ENCODE peak calls at places on chromosomes 1 and 21, in nine cellular contexts. U, T, L, X, D, Q, R, N and G are unnamed samples.

GRCh38 chr1:200659269-200659668 is 10.4 kb downstream of the DDX59 start:
- DNase-seq in L (peak; percentile 44), X (no peak), U (peak; percentile 15), R (no peak), N (no peak), D (no peak), Q (no peak), T (no peak), G (peak; percentile 82)

GRCh38 chr21:45809421-45809820 is 165.9 kb downstream of the PCBP3 start:
- DNase-seq in X (no peak), T (no peak), N (no peak), Q (no peak), R (no peak), U (no peak), D (no peak), L (no peak), G (no peak)

GRCh38 chr1:103160281-103160680 is 52.0 kb upstream of the COL11A1 start:
- DNase-seq in L (no peak), R (no peak), N (no peak), D (no peak), X (no peak), U (no peak), T (no peak), Q (no peak), G (no peak)

GRCh38 chr1:33925586-33925985 is 61.7 kb downstream of the HMGB4 start:
- DNase-seq in D (no peak), U (no peak), T (no peak), X (no peak), L (no peak), Q (no peak), R (no peak), N (no peak), G (no peak)

GRCh38 chr1:82446955-82447354 is 646.2 kb downstream of the ADGRL2 start:
- DNase-seq in N (no peak), Q (no peak), L (no peak), U (no peak), T (no peak), X (no peak), D (no peak), R (no peak), G (no peak)

GRCh38 chr1:41806472-41807155 is 112.1 kb downstream of the HIVEP3 start:
- DNase-seq in L (no peak), N (no peak), X (peak; percentile 86), R (peak; percentile 24), Q (no peak), U (no peak), D (no peak), T (no peak), G (no peak)

GRCh38 chr1:168714012-168714411 is 15.0 kb downstream of the DPT start:
- DNase-seq in D (no peak), X (no peak), R (no peak), T (no peak), N (no peak), Q (no peak), L (no peak), U (no peak), G (no peak)

GRCh38 chr1:234430691-234431090 is 48.3 kb downstream of the TARBP1 start:
- DNase-seq in X (no peak), T (no peak), R (no peak), U (no peak), Q (no peak), D (no peak), N (no peak), L (no peak), G (no peak)

GRCh38 chr21:18449586-18449985 is 46.0 kb upstream of the TMPRSS15 start:
- DNase-seq in X (no peak), L (no peak), D (no peak), T (no peak), U (no peak), Q (no peak), R (no peak), N (no peak), G (no peak)

GRCh38 chr1:15014521-15014920 is 139.0 kb upstream of the TMEM51 start:
- DNase-seq in D (no peak), L (no peak), R (no peak), Q (no peak), N (no peak), X (no peak), T (no peak), U (no peak), G (no peak)

GRCh38 chr1:215002471-215002870 is 80.1 kb upstream of the KCNK2 start:
- DNase-seq in U (no peak), R (no peak), N (no peak), X (no peak), D (no peak), T (no peak), Q (no peak), L (no peak), G (no peak)

GRCh38 chr1:20558180-20558579 is 5.8 kb downstream of the FAM43B start:
- DNase-seq in Q (no peak), D (no peak), T (no peak), X (no peak), L (no peak), U (no peak), R (no peak), N (no peak), G (no peak)

GRCh38 chr1:154350383-154350782 is 25.1 kb downstream of the ATP8B2 start:
- DNase-seq in U (no peak), N (no peak), L (no peak), R (no peak), X (no peak), T (no peak), Q (no peak), D (no peak), G (no peak)

GRCh38 chr1:84506729-84507453 is 510 bp upstream of the GNG5 start:
- DNase-seq in D (no peak), U (no peak), T (no peak), N (no peak), L (no peak), Q (no peak), R (no peak), X (no peak), G (no peak)

GRCh38 chr21:39079617-39080016 is 103.6 kb downstream of the PSMG1 start:
- DNase-seq in D (peak; percentile 26), L (no peak), T (peak; percentile 87), R (no peak), N (no peak), U (peak; percentile 23), Q (no peak), X (no peak), G (no peak)

GRCh38 chr1:199290186-199290585 is 651.3 kb downstream of the PTPRC start:
- DNase-seq in Q (no peak), R (no peak), L (no peak), T (no peak), N (no peak), X (no peak), U (no peak), D (no peak), G (no peak)

GRCh38 chr1:198890531-198890930 is 251.7 kb downstream of the PTPRC start:
- DNase-seq in Q (peak; percentile 62), X (no peak), U (no peak), R (no peak), N (no peak), T (no peak), L (peak; percentile 42), D (no peak), G (no peak)

GRCh38 chr1:232766224-232766890 is 38.9 kb upstream of the MAP10 start:
- DNase-seq in N (no peak), X (no peak), T (no peak), R (no peak), Q (no peak), L (peak; percentile 89), U (no peak), D (no peak), G (peak; percentile 98)

GRCh38 chr21:42653492-42654061 is at the start of gene PDE9A:
- DNase-seq in Q (no peak), T (peak; percentile 50), D (no peak), X (no peak), U (no peak), N (no peak), R (peak; percentile 79), L (no peak), G (no peak)

GRCh38 chr1:26789953-26790352 is 2.2 kb downstream of the PIGV start:
- DNase-seq in N (no peak), D (no peak), X (no peak), U (no peak), L (no peak), R (no peak), T (no peak), Q (no peak), G (no peak)

GRCh38 chr1:198575715-198576641 is 35.5 kb upstream of the ATP6V1G3 start:
- DNase-seq in X (no peak), N (no peak), T (no peak), U (no peak), L (no peak), D (no peak), Q (peak; percentile 66), R (no peak), G (no peak)

GRCh38 chr1:204150702-204151561 is 912 bp downstream of the ETNK2 start:
- DNase-seq in U (no peak), D (no peak), R (no peak), X (no peak), T (no peak), Q (no peak), N (no peak), L (no peak), G (no peak)

GRCh38 chr1:100322436-100323211 is 29.7 kb upstream of the CDC14A start:
- DNase-seq in N (no peak), U (no peak), X (no peak), T (no peak), D (no peak), L (peak; percentile 31), Q (peak; percentile 25), R (no peak), G (no peak)

GRCh38 chr1:229131243-229132105 is 139.4 kb upstream of the RAB4A start:
- DNase-seq in L (no peak), Q (no peak), U (no peak), D (no peak), X (no peak), T (no peak), N (no peak), R (no peak), G (no peak)

GRCh38 chr1:15007842-15008241 is 145.7 kb upstream of the TMEM51 start:
- DNase-seq in N (no peak), U (no peak), R (no peak), Q (no peak), X (no peak), D (no peak), L (no peak), T (no peak), G (no peak)

GRCh38 chr1:9784508-9785133 is 39.1 kb downstream of the CLSTN1 start:
- DNase-seq in L (peak; percentile 38), N (peak; percentile 20), U (peak; percentile 32), R (peak; percentile 65), D (peak; percentile 70), Q (peak; percentile 79), T (no peak), X (peak; percentile 84), G (peak; percentile 51)

GRCh38 chr1:109718495-109718894 is 6.4 kb downstream of the GSTM5 start:
- DNase-seq in R (peak; percentile 44), N (no peak), D (no peak), Q (peak; percentile 19), L (peak; percentile 22), T (no peak), U (no peak), X (no peak), G (peak; percentile 29)

GRCh38 chr1:150875197-150876110 is 945 bp downstream of the ARNT start:
- DNase-seq in D (peak; percentile 34), X (peak; percentile 65), R (no peak), U (no peak), T (no peak), L (no peak), Q (no peak), N (no peak), G (no peak)

GRCh38 chr1:210437111-210437510 is 108.4 kb downstream of the HHAT start:
- DNase-seq in Q (no peak), N (no peak), L (no peak), X (no peak), R (no peak), U (no peak), T (no peak), D (no peak), G (peak; percentile 47)

GRCh38 chr1:241167121-241167619 is 189.8 kb downstream of the RGS7 start:
- DNase-seq in N (no peak), D (no peak), L (no peak), U (no peak), X (no peak), R (no peak), T (no peak), Q (no peak), G (no peak)

GRCh38 chr1:178494569-178494971 is 2.2 kb downstream of the CLEC20A start:
- DNase-seq in X (peak; percentile 58), U (no peak), T (peak; percentile 59), D (no peak), N (no peak), Q (no peak), R (no peak), L (no peak), G (no peak)